ENCODE peak calls at places on chromosomes 16 and 17, in six cellular contexts. K, C, X, M, V and L are unnamed samples.

GRCh38 chr17:10699861-10700260 is 2.5 kb downstream of the ADPRM start:
- DNase-seq in K (no peak), C (no peak), X (no peak), M (no peak), V (no peak), L (no peak)

GRCh38 chr16:66740010-66740409 is 11.4 kb downstream of the DYNC1LI2 start:
- DNase-seq in K (no peak), C (peak; percentile 47), X (no peak), M (peak; percentile 46), V (no peak), L (no peak)

GRCh38 chr17:6668219-6668618 is 16.7 kb downstream of the C17orf100 start:
- DNase-seq in K (no peak), C (no peak), X (no peak), M (no peak), V (no peak), L (no peak)

GRCh38 chr17:73767696-73768095 is 123.5 kb upstream of the SDK2 start:
- DNase-seq in K (no peak), C (no peak), X (no peak), M (no peak), V (no peak), L (no peak)

GRCh38 chr16:11087691-11088431 is 143.5 kb downstream of the CLEC16A start:
- DNase-seq in K (no peak), C (no peak), X (no peak), M (no peak), V (no peak), L (no peak)

GRCh38 chr16:19367335-19367734 is 50.3 kb upstream of the TMC5 start:
- DNase-seq in K (no peak), C (no peak), X (no peak), M (no peak), V (no peak), L (no peak)

GRCh38 chr17:77307479-77308198 is 166.9 kb downstream of the SEC14L1 start:
- DNase-seq in K (no peak), C (no peak), X (no peak), M (no peak), V (no peak), L (no peak)

GRCh38 chr17:1145311-1145986 is 34.3 kb downstream of the ABR start:
- DNase-seq in K (no peak), C (no peak), X (no peak), M (no peak), V (no peak), L (no peak)

GRCh38 chr17:2062571-2063183 is 7.8 kb downstream of the HIC1 start:
- DNase-seq in K (no peak), C (peak; percentile 8), X (no peak), M (no peak), V (no peak), L (no peak)